ENCODE peak calls at places on chromosomes 3 and 15, in six cellular contexts. D is GM12891, X is HepG2, Q is K562, Z is H1, B is GM12878. I is an unnamed sample.

GRCh38 chr15:29690765-29691475 is 131.3 kb downstream of the TJP1 start:
- DNase-seq in D (no peak), X (peak; percentile 20), Q (no peak), Z (no peak), B (no peak), I (no peak)

GRCh38 chr15:70533931-70534742 is 229.2 kb downstream of the UACA start:
- DNase-seq in D (no peak), X (no peak), Q (no peak), Z (peak; percentile 7), B (no peak), I (no peak)

GRCh38 chr3:157098121-157098822 is 61.7 kb downstream of the CCNL1 start:
- DNase-seq in D (no peak), X (no peak), Q (no peak), Z (no peak), B (no peak), I (no peak)

GRCh38 chr3:10017636-10018292 is 8.5 kb upstream of the FANCD2 start:
- DNase-seq in D (no peak), X (no peak), Q (no peak), Z (no peak), B (no peak), I (no peak)

GRCh38 chr15:89203705-89204273 is 17.6 kb downstream of the RLBP1 start:
- DNase-seq in D (no peak), X (no peak), Q (no peak), Z (no peak), B (no peak), I (no peak)

GRCh38 chr3:52406791-52407510 is 38.0 kb downstream of the SEMA3G start:
- DNase-seq in D (no peak), X (no peak), Q (no peak), Z (no peak), B (no peak), I (no peak)

GRCh38 chr3:100335137-100335833 is 728 bp downstream of the NIT2 start:
- DNase-seq in D (peak; percentile 23), X (peak; percentile 16), Q (peak; percentile 62), Z (no peak), B (no peak), I (peak; percentile 26)

GRCh38 chr15:70142072-70142321 is 44.3 kb upstream of the TLE3 start:
- DNase-seq in D (no peak), X (no peak), Q (no peak), Z (no peak), B (no peak), I (no peak)

GRCh38 chr3:147655236-147655635 is 246.1 kb downstream of the ZIC1 start:
- DNase-seq in D (no peak), X (no peak), Q (no peak), Z (no peak), B (no peak), I (no peak)

GRCh38 chr15:58574612-58575011 is 142.8 kb downstream of the LIPC start:
- DNase-seq in D (no peak), X (peak; percentile 81), Q (no peak), Z (no peak), B (no peak), I (no peak)

GRCh38 chr3:170634663-170635096 is 48.8 kb upstream of the SLC7A14 start:
- DNase-seq in D (peak; percentile 25), X (no peak), Q (no peak), Z (no peak), B (peak; percentile 91), I (peak; percentile 20)

GRCh38 chr15:67144609-67145306 is 79.4 kb downstream of the SMAD3 start:
- DNase-seq in D (no peak), X (no peak), Q (no peak), Z (no peak), B (no peak), I (no peak)

GRCh38 chr15:80599359-80599758 is 95.8 kb upstream of the ABHD17C start:
- DNase-seq in D (no peak), X (no peak), Q (no peak), Z (no peak), B (no peak), I (no peak)

GRCh38 chr3:139202226-139202958 is 141.4 kb upstream of the MRPS22 start:
- DNase-seq in D (no peak), X (peak; percentile 46), Q (peak; percentile 44), Z (peak; percentile 59), B (no peak), I (no peak)

GRCh38 chr3:66271231-66271630 is 50.4 kb downstream of the SLC25A26 start:
- DNase-seq in D (no peak), X (no peak), Q (no peak), Z (no peak), B (no peak), I (no peak)

GRCh38 chr3:62982795-62983455 is 107.7 kb upstream of the CADPS start:
- DNase-seq in D (no peak), X (no peak), Q (no peak), Z (no peak), B (no peak), I (no peak)

GRCh38 chr3:144085964-144086363 is 114.3 kb downstream of the DIPK2A start:
- DNase-seq in D (no peak), X (no peak), Q (no peak), Z (no peak), B (no peak), I (no peak)

GRCh38 chr15:40855706-40856234 is 11.9 kb downstream of the SPINT1 start:
- DNase-seq in D (no peak), X (no peak), Q (no peak), Z (no peak), B (no peak), I (no peak)

GRCh38 chr15:50058231-50058630 is 60.8 kb downstream of the ATP8B4 start:
- DNase-seq in D (no peak), X (no peak), Q (no peak), Z (no peak), B (no peak), I (no peak)

GRCh38 chr15:75033809-75034208 is 10.4 kb downstream of the PPCDC start:
- DNase-seq in D (no peak), X (no peak), Q (no peak), Z (no peak), B (no peak), I (no peak)

GRCh38 chr3:167684389-167684993 is 30.7 kb upstream of the WDR49 start:
- DNase-seq in D (no peak), X (peak; percentile 64), Q (peak; percentile 44), Z (peak; percentile 58), B (no peak), I (no peak)

GRCh38 chr3:30448436-30448835 is 158.0 kb upstream of the TGFBR2 start:
- DNase-seq in D (no peak), X (no peak), Q (no peak), Z (no peak), B (no peak), I (no peak)

GRCh38 chr3:33299395-33300081 is 22.3 kb downstream of the FBXL2 start:
- DNase-seq in D (no peak), X (no peak), Q (no peak), Z (no peak), B (no peak), I (no peak)

GRCh38 chr3:44712455-44713075 is at the start of gene ZNF502:
- DNase-seq in D (peak; percentile 41), X (no peak), Q (peak; percentile 61), Z (peak; percentile 74), B (no peak), I (peak; percentile 9)
- TF ChIP-seq POLR2A in D (peak; percentile 29), X (no peak), Q (no peak), Z (peak; percentile 92), B (peak; percentile 45), I (no peak)

DNA sequence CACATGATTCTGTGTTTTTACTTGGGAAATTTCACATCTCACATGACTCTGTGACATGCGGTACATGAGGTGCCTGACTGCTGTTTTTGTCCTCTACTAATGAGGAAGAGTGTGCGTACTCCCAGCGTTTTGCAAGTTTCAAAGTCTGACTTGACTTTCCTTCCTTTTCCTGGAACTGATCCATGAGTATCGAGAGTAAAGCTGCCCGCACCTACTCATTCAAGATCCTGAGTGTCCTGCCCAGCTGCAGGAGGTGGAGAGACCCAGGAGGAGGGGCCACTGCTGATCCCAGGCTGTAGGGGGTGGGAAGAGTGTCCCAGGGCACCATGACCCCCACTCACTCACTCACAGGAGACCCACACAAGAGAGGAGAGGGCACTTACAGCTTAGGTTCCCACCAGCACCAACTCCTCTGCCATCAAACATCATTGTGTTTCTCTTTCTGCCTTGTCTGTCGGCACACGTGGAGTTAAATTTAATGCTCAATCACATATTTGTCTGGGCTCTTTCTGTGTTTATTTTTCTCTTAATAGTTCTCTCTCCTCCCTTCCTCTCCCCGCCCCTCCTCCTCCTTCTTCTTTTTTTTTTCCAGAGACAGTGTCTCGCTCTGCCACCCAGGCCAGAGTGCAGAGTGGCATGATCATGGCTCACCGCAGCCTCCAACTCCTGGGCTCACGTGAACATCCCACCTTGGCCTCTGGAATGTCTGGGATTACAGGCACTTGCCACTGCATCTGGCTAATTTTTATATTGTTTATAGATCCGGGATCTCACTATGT is 1.4 kb downstream of the CCR5AS start:
- DNase-seq in D (no peak), X (no peak), Q (peak; percentile 32), Z (no peak), B (no peak), I (no peak)
- TF ChIP-seq POLR2AphosphoS5 in D (no peak), X (no peak), Q (no peak), Z (no peak), B (no peak), I (no peak)

GRCh38 chr3:7875858-7876442 is 625.7 kb upstream of the LMCD1 start:
- DNase-seq in D (no peak), X (no peak), Q (no peak), Z (no peak), B (no peak), I (no peak)
- TF ChIP-seq TAF1 in D (no peak), X (no peak), Q (no peak), Z (no peak), B (no peak), I (no peak)

GRCh38 chr15:31478781-31479221 is 152.2 kb downstream of the KLF13 start:
- DNase-seq in D (no peak), X (no peak), Q (no peak), Z (no peak), B (no peak), I (no peak)
- TF ChIP-seq POLR2A in D (no peak), X (no peak), Q (no peak), Z (no peak), B (no peak), I (no peak)

GRCh38 chr3:71520186-71521020 is 63.1 kb downstream of the FOXP1 start:
- DNase-seq in D (no peak), X (no peak), Q (no peak), Z (no peak), B (no peak), I (no peak)
- TF ChIP-seq POLR2AphosphoS5 in D (no peak), X (no peak), Q (no peak), Z (no peak), B (no peak), I (no peak)

DNA sequence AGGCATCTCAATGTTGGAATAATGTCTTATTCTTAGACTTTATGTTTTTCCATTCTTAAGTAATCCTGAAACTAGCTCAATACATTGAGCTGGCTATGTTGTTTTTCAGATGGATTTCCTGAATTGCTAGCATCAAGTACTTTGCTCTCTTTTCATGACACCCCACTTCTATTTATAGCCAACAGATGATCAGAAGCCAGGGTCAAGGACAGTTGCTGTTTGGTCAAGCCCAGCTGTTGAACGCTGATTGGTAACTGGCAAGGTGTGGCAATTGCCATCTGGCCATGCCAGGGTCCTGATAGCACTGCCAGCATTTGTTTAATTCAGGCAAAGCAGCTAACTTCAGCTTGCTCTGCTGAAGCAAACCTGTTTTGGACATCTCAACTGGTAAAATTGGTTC is 46.2 kb upstream of the PLCL2 start:
- DNase-seq in D (no peak), X (peak; percentile 6), Q (no peak), Z (no peak), B (no peak), I (no peak)
- TF ChIP-seq TAF1 in D (no peak), X (no peak), Q (no peak), Z (no peak), B (no peak), I (no peak)

GRCh38 chr15:34132881-34133280 is 31.0 kb downstream of the PGBD4 start:
- DNase-seq in D (no peak), X (no peak), Q (no peak), Z (no peak), B (no peak), I (no peak)
- TF ChIP-seq POLR2A in D (no peak), X (no peak), Q (no peak), Z (no peak), B (no peak), I (no peak)